ENCODE peak calls at places on chromosomes 6 and 20, in five cellular contexts. U is fibroblast of lung; G is IMR-90; M is Jurkat, Clone E6-1; Q is body of pancreas. R is an unnamed sample.

GRCh38 chr6:79313254-79313653 is 78.8 kb upstream of the HMGN3 start:
- DNase-seq in U (no peak), G (no peak), M (no peak), Q (peak), R (no peak)

GRCh38 chr6:35219683-35220326 is 6.0 kb downstream of the SCUBE3 start:
- DNase-seq in M (no peak), U (peak), G (peak), Q (no peak), R (no peak)

GRCh38 chr6:150016324-150017185 is 8.8 kb downstream of the RAET1L start:
- DNase-seq in M (peak), Q (peak), U (peak), G (peak), R (no peak)

GRCh38 chr20:23145281-23145700 is 59.2 kb upstream of the CD93 start:
- DNase-seq in U (peak), Q (no peak), M (no peak), G (peak), R (peak)

GRCh38 chr6:71187136-71187535 is 101.5 kb upstream of the OGFRL1 start:
- DNase-seq in U (no peak), Q (no peak), M (no peak), G (no peak), R (no peak)

GRCh38 chr6:123769431-123769830 is 34.2 kb upstream of the NKAIN2 start:
- DNase-seq in M (no peak), U (no peak), G (no peak), Q (no peak), R (no peak)

GRCh38 chr20:36394340-36394965 is 88.3 kb downstream of the DLGAP4 start:
- DNase-seq in U (no peak), Q (no peak), M (no peak), G (no peak), R (no peak)

GRCh38 chr6:169168706-169169105 is 84.9 kb downstream of the THBS2 start:
- DNase-seq in M (no peak), G (no peak), U (no peak), Q (no peak), R (no peak)

GRCh38 chr6:110002676-110003075 is 24.6 kb downstream of the GPR6 start:
- DNase-seq in M (no peak), G (no peak), U (no peak), Q (no peak), R (no peak)

GRCh38 chr20:45095753-45096371 is 5.1 kb downstream of the KCNS1 start:
- DNase-seq in M (peak), U (peak), G (peak), Q (peak), R (no peak)

GRCh38 chr20:37758332-37758731 is 64.5 kb downstream of the CTNNBL1 start:
- DNase-seq in Q (no peak), G (no peak), M (no peak), U (no peak), R (no peak)

GRCh38 chr20:35490736-35491181 is 35.4 kb downstream of the CEP250 start:
- DNase-seq in U (no peak), Q (no peak), M (peak), G (no peak), R (no peak)

GRCh38 chr6:112258636-112259336 is 4.4 kb upstream of the LAMA4 start:
- DNase-seq in G (peak), M (no peak), U (peak), Q (no peak), R (no peak)

GRCh38 chr6:72623808-72624207 is 1.9 kb downstream of the KCNQ5 start:
- DNase-seq in G (no peak), U (no peak), Q (no peak), M (no peak), R (no peak)

GRCh38 chr20:1800777-1801176 is 94.4 kb upstream of the SIRPA start:
- DNase-seq in G (peak), Q (no peak), U (peak), M (no peak), R (no peak)

GRCh38 chr6:82702574-82702973 is 339.0 kb downstream of the TPBG start:
- DNase-seq in M (no peak), G (no peak), U (no peak), Q (no peak), R (no peak)

GRCh38 chr20:658731-659291 is 5.8 kb upstream of the SRXN1 start:
- DNase-seq in U (peak), G (no peak), Q (no peak), M (no peak), R (no peak)

GRCh38 chr6:40714576-40715500 is 127.7 kb upstream of the LRFN2 start:
- DNase-seq in M (no peak), G (no peak), U (no peak), Q (peak), R (peak)

GRCh38 chr20:41510847-41511453 is 107.2 kb downstream of the CHD6 start:
- DNase-seq in G (no peak), M (no peak), U (no peak), Q (no peak), R (no peak)

DNA sequence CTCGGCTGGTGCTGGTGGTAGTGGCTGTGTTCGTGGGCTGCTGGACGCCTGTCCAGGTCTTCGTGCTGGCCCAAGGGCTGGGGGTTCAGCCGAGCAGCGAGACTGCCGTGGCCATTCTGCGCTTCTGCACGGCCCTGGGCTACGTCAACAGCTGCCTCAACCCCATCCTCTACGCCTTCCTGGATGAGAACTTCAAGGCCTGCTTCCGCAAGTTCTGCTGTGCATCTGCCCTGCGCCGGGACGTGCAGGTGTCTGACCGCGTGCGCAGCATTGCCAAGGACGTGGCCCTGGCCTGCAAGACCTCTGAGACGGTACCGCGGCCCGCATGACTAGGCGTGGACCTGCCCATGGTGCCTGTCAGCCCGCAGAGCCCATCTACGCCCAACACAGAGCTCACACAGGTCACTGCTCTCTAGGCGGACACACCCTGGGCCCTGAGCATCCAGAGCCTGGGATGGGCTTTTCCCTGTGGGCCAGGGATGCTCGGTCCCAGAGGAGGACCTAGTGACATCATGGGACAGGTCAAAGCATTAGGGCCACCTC is 8.8 kb downstream of the NPBWR2 start:
- DNase-seq in Q (no peak), G (no peak), M (no peak), U (no peak), R (no peak)
- H3K4me3 ChIP-seq in Q (no peak), G (no peak), M (no peak), U (no peak), R (no peak)

GRCh38 chr6:11209369-11209768 is 23.1 kb downstream of the NEDD9 start:
- DNase-seq in U (no peak), Q (no peak), G (no peak), M (no peak), R (no peak)

GRCh38 chr6:11205721-11206120 is 26.7 kb downstream of the NEDD9 start:
- DNase-seq in Q (no peak), M (no peak), U (no peak), G (no peak), R (no peak)

GRCh38 chr6:11206576-11206975 is 25.9 kb downstream of the NEDD9 start:
- DNase-seq in M (no peak), G (no peak), U (peak), Q (no peak), R (no peak)

GRCh38 chr6:11208267-11208666 is 24.2 kb downstream of the NEDD9 start:
- DNase-seq in Q (no peak), G (no peak), U (no peak), M (peak), R (no peak)

GRCh38 chr6:11207199-11207968 is 25.1 kb downstream of the NEDD9 start:
- DNase-seq in Q (peak), U (peak), G (peak), M (no peak), R (peak)
- H3K4me3 ChIP-seq in Q (no peak), U (no peak), G (no peak), M (no peak), R (no peak)

GRCh38 chr20:57266251-57267157 is at the start of gene BMP7:
- DNase-seq in M (no peak), G (no peak), Q (peak), U (peak), R (no peak)
- H3K4me3 ChIP-seq in M (no peak), G (no peak), Q (no peak), U (no peak), R (no peak)

DNA sequence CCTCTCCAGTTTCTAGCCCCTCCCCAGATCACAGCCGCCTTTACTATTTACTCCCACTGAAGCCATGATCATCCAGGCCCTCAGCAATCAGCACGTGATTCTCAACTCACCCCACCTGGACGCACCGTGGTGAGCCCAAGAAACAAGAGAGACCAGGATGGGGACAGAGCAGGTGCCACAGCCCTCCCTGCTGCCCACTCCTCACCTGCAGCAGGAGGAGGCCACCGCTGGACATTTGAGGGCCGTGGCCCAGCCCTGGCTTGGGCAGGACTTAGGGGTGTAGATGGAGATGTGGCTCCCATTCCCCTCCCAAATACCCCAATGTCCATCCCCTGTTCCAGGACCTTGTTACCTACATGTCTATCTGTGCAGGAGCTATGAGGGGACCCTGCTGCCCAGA is 20.3 kb downstream of the HLA-F start:
- DNase-seq in M (no peak), G (no peak), U (no peak), Q (no peak), R (no peak)
- H3K4me3 ChIP-seq in M (no peak), G (no peak), U (no peak), Q (no peak), R (no peak)

GRCh38 chr6:33746651-33747100 is at the start of gene IP6K3:
- DNase-seq in Q (no peak), M (no peak), U (no peak), G (no peak), R (no peak)
- H3K4me3 ChIP-seq in Q (no peak), M (no peak), U (peak), G (no peak), R (no peak)

DNA sequence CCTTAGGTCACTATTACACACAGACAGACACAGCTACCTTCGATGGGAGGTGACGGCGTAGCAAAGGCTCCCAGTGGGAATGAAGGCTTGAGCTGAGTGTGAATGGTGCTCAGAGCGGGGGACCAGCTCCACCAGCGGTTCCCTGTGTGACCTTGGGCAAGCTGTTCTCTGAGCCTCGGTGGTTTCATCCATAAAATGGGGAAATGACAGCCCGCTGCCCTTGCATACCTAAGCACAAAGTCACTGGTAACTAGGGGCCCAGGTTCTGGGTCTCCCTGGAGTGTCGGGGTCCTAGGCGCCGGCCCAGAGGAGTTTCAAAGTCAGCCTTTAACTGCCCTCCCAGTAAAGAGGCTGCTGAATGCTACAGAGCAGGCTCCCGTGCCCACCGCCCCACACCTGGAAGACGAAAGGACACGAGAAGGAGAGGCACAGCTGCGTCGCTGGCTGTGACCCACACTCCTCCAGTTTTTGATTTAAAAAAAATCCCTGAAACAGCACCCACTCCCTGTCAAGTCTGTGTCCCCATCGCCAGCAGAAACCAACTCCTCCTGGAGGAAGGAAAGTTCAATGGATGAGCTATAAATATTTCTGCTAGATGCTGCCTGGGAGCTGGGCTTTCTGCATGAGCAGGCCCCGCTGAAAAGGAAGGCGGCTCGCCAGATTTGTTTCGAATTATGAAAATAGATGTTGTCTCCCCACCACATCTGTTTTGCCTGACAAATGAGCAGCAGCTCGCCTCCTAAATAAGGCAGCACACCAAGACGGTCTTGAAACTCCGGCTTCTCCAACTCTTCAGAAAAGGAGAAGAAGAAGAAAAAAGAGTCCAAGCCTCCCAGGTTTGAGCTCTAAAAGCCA is 27.4 kb downstream of the PMEPA1 start:
- DNase-seq in Q (no peak), M (no peak), G (no peak), U (no peak), R (no peak)
- H3K4me3 ChIP-seq in Q (no peak), M (no peak), G (no peak), U (no peak), R (no peak)

DNA sequence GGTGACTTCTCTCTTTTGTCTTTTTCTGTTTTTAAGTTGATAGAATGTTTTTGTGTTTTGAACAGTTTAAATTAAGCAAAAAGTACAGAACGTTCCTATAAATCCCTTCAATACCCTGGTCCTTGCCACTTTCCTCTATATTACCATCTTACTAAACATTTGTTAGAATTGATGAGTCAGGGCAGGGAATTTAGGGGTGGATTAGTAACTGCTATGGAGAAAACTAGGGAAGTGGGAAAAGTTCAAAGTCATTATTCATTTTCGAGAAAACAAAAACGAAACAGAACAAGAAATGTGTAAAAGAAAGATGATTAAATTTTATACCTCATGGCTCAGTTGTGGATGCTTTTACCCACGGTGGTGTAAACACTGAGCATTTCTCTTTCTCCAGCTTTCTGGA is 240.4 kb upstream of the SULF2 start:
- DNase-seq in U (peak), G (no peak), Q (no peak), M (no peak), R (no peak)
- H3K4me3 ChIP-seq in U (no peak), G (no peak), Q (no peak), M (no peak), R (no peak)

DNA sequence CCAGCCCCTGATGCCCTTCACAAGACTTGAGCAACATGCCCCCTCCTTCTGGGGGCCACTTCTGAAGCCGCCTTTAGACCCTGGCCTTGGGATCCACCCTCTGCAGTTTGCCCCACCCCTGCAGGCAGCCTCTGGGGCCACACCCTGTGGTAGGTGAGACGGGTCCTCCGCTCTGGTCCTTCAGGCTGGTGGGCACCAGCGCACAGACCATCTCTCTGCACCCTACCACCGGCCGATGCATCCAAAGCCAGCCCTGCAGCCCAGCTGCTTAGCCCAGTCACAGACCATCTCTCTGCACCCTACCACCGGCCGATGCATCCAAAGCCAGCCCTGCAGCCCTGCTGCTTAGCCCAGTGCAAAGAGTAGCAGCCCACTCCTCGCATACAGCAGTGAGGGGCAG is 159.3 kb upstream of the ECI2 start:
- DNase-seq in Q (no peak), M (no peak), U (no peak), G (no peak), R (no peak)
- H3K4me3 ChIP-seq in Q (no peak), M (no peak), U (no peak), G (no peak), R (no peak)

DNA sequence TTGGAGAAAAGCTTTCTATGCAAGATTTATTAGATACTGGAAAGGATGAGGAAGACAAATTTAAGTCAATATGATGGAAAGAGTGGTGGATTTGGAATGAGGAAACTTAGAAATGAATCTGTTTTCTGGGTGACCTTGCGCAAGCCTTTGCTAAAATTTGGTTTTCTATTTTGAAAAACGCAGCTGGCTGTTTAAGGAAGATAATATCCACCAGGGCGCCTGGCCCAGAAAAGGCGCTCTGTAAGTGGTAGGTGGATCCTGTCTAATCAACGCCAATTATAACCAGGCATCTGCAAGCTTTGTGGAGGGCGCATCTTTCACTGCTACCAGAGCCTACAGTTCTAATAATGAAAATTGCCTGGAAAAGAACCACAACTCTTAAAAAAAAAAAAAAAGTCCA is 398 bp upstream of the SPATS1 start:
- DNase-seq in Q (no peak), M (no peak), G (no peak), U (no peak), R (no peak)
- H3K4me3 ChIP-seq in Q (no peak), M (no peak), G (no peak), U (no peak), R (no peak)